ENCODE peak calls at places on chromosomes 7 and 10, in five cellular contexts. F is activated CD8-positive, alpha-beta T cell treated with anti-CD3 and anti-CD28 coated beads for 36 hours; L is PC-3; U is tibial artery; V is BJ. E is an unnamed sample.

GRCh38 chr10:33008499-33009243 is 50.6 kb upstream of the ITGB1 start:
- DNase-seq in U (peak), L (peak), F (peak), V (no peak), E (peak)

GRCh38 chr10:121033371-121033770 is 182.2 kb downstream of the WDR11 start:
- DNase-seq in F (no peak), V (no peak), L (no peak), U (no peak), E (no peak)

GRCh38 chr10:12512292-12513002 is 163.1 kb downstream of the CAMK1D start:
- DNase-seq in L (no peak), F (no peak), V (no peak), U (no peak), E (no peak)

GRCh38 chr10:33334170-33334838 is at the start of gene NRP1:
- DNase-seq in U (peak), F (peak), L (peak), V (no peak), E (no peak)

GRCh38 chr7:64802699-64803098 is 8.5 kb downstream of the ZNF138 start:
- DNase-seq in F (no peak), U (no peak), V (no peak), L (no peak), E (no peak)

GRCh38 chr7:111561909-111562732 is at the start of gene IMMP2L:
- DNase-seq in F (peak), V (no peak), U (peak), L (peak), E (peak)

GRCh38 chr7:138926241-138926612 is 55.0 kb downstream of the KIAA1549 start:
- DNase-seq in L (no peak), U (no peak), F (no peak), V (no peak), E (no peak)

GRCh38 chr10:61899045-61899444 is 2.5 kb upstream of the ARID5B start:
- DNase-seq in V (no peak), U (no peak), F (no peak), L (peak), E (no peak)

GRCh38 chr10:98427011-98427515 is 12.1 kb upstream of the PYROXD2 start:
- DNase-seq in F (no peak), V (no peak), U (no peak), L (no peak), E (no peak)

GRCh38 chr10:98424308-98425254 is 9.6 kb upstream of the PYROXD2 start:
- DNase-seq in F (no peak), L (no peak), V (no peak), U (no peak), E (no peak)

GRCh38 chr10:98422182-98422581 is 7.2 kb upstream of the PYROXD2 start:
- DNase-seq in L (no peak), U (no peak), V (no peak), F (no peak), E (no peak)

GRCh38 chr10:98423691-98424120 is 8.7 kb upstream of the PYROXD2 start:
- DNase-seq in L (no peak), F (no peak), V (no peak), U (no peak), E (no peak)

DNA sequence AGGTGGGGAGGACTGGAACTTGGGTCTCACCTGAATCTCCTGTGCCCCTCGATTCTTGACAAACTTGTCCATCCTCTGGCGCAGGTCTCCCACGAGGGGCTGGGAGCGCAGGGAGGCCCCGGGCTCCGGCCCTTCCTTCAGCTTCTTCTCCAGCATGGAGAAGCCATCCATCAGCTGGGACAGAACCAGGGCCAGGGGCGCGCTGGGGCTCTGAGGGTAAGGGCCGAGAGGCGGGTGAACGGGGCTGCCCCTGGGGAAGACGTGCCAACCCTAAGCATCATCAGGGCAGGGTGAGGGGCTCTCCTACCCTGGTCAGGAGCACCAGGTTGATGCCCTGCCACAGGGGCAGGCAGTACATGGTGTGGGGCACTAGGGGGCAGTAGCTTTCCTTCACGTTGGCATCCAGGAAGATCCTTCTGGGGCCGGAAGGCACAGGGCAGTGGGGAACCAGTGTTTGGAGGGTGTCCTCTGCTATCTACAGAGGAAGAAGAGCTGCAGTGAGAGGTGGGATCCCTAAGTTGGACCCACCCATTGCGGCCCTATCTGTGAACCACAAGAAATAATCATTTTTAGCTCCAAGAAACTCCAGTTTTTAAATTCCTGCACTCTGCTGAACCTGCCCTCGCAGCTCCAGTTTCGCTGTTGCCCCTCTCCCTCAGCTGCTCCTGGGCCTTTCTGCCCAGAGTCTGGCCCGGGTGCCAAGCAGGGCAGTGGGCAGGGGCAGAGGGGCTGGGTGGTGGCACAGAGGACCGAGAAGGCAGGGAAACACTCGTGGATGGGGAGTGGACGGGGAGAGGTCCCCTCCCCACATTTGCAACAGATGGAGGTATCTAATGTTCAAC is 10.8 kb upstream of the PYROXD2 start:
- DNase-seq in F (peak), V (no peak), L (peak), U (no peak), E (peak)
- TF ChIP-seq CTCF in F (peak), V (peak), L (peak), U (peak), E (peak)

GRCh38 chr7:550881-551614 is 31.4 kb upstream of the PDGFA start:
- DNase-seq in V (no peak), L (no peak), F (no peak), U (no peak), E (no peak)

GRCh38 chr7:555551-556160 is 36.0 kb upstream of the PDGFA start:
- DNase-seq in U (no peak), L (no peak), V (no peak), F (no peak), E (no peak)

GRCh38 chr7:553637-554111 is 34.0 kb upstream of the PDGFA start:
- DNase-seq in L (no peak), U (no peak), F (no peak), V (no peak), E (no peak)

GRCh38 chr7:549891-550625 is 30.4 kb upstream of the PDGFA start:
- DNase-seq in U (no peak), L (no peak), F (no peak), V (no peak), E (no peak)

GRCh38 chr7:552711-553636 is 33.3 kb upstream of the PDGFA start:
- DNase-seq in V (no peak), U (no peak), F (no peak), L (no peak), E (no peak)
- TF ChIP-seq CTCF in V (no peak), U (no peak), F (no peak), L (no peak), E (no peak)

GRCh38 chr7:142874409-142874808 is 11.1 kb downstream of the TRPV6 start:
- DNase-seq in U (peak), F (no peak), L (no peak), V (no peak), E (no peak)

GRCh38 chr7:142873871-142874270 is 11.7 kb downstream of the TRPV6 start:
- DNase-seq in L (no peak), U (no peak), F (no peak), V (no peak), E (no peak)

GRCh38 chr7:142872106-142872675 is 13.4 kb downstream of the TRPV6 start:
- DNase-seq in L (no peak), F (no peak), U (no peak), V (no peak), E (no peak)

GRCh38 chr7:142874837-142875236 is 10.7 kb downstream of the TRPV6 start:
- DNase-seq in L (no peak), U (peak), F (no peak), V (no peak), E (no peak)

GRCh38 chr7:142873281-142873784 is 12.2 kb downstream of the TRPV6 start:
- DNase-seq in L (peak), U (no peak), V (no peak), F (peak), E (no peak)
- TF ChIP-seq CTCF in L (peak), U (peak), V (peak), F (peak), E (peak)

GRCh38 chr7:4479367-4480039 is 202.6 kb upstream of the FOXK1 start:
- DNase-seq in F (peak), U (no peak), L (peak), V (no peak), E (peak)
- TF ChIP-seq CTCF in F (peak), U (peak), L (peak), V (no peak), E (peak)

DNA sequence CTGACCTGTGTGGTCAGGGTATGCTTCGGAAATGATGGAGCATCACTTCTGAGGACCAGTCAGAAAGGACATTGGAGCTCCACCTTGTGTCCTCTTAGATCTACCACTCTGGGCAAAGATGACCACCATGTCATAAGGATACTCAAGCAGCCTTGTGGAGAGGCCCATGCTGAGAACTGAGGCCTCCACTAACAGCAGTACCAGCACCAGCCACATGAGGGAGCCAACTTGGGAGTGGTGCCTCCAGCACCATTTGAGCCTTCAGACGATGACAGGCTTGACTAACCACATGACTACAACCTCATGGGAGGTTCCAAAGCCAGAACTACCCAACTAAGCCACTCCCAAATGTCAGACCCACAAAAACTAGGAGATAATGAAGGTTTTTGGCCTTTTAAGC is 116.0 kb downstream of the NPTX2 start:
- DNase-seq in U (no peak), L (peak), F (peak), V (no peak), E (peak)
- TF ChIP-seq CTCF in U (peak), L (peak), F (peak), V (peak), E (no peak)

GRCh38 chr10:15744217-15744865 is 24.6 kb upstream of the ITGA8 start:
- DNase-seq in V (no peak), U (peak), L (peak), F (peak), E (peak)
- TF ChIP-seq CTCF in V (peak), U (peak), L (peak), F (peak), E (peak)

GRCh38 chr10:49613882-49614241 is at the start of gene CHAT:
- DNase-seq in U (no peak), F (no peak), L (no peak), V (no peak), E (no peak)
- TF ChIP-seq CTCF in U (no peak), F (no peak), L (no peak), V (no peak), E (no peak)

E was measured in Panc1.